ENCODE peak calls at places on chromosomes 13 and 19, in six cellular contexts. One of them, this sample, is unnamed.

GRCh38 chr13:99015606-99016520 is 38.0 kb upstream of the DOCK9 start:
- DNase-seq in Karpas-422: no peak
- DNase-seq in progenitor cell of endocrine pancreas: no peak
- DNase-seq in NCI-H2081: no peak
- DNase-seq in RWPE1: no peak
- DNase-seq in activated T-cell treated with anti-CD3 and anti-CD28 coated beads, Interleukin-2, amount 50 U/mL, for 4 hours: no peak
- DNase-seq in this sample: no peak

GRCh38 chr19:676343-677105 is at the start of gene FSTL3:
- DNase-seq in Karpas-422: no peak
- DNase-seq in progenitor cell of endocrine pancreas: no peak
- DNase-seq in NCI-H2081: no peak
- DNase-seq in RWPE1: peak; percentile 20
- DNase-seq in activated T-cell treated with anti-CD3 and anti-CD28 coated beads, Interleukin-2, amount 50 U/mL, for 4 hours: no peak
- DNase-seq in this sample: no peak

GRCh38 chr19:47446534-47447469 is 24.9 kb downstream of the SLC8A2 start:
- DNase-seq in Karpas-422: no peak
- DNase-seq in progenitor cell of endocrine pancreas: no peak
- DNase-seq in NCI-H2081: peak; percentile 50
- DNase-seq in RWPE1: peak; percentile 78
- DNase-seq in activated T-cell treated with anti-CD3 and anti-CD28 coated beads, Interleukin-2, amount 50 U/mL, for 4 hours: no peak
- DNase-seq in this sample: no peak

GRCh38 chr13:59680429-59681024 is 483.2 kb downstream of the DIAPH3 start:
- DNase-seq in Karpas-422: peak; percentile 71
- DNase-seq in progenitor cell of endocrine pancreas: no peak
- DNase-seq in NCI-H2081: no peak
- DNase-seq in RWPE1: peak; percentile 16
- DNase-seq in activated T-cell treated with anti-CD3 and anti-CD28 coated beads, Interleukin-2, amount 50 U/mL, for 4 hours: no peak
- DNase-seq in this sample: peak; percentile 7

GRCh38 chr19:50205681-50206138 is 2.3 kb downstream of the MYH14 start:
- DNase-seq in Karpas-422: no peak
- DNase-seq in progenitor cell of endocrine pancreas: peak; percentile 25
- DNase-seq in NCI-H2081: no peak
- DNase-seq in RWPE1: no peak
- DNase-seq in activated T-cell treated with anti-CD3 and anti-CD28 coated beads, Interleukin-2, amount 50 U/mL, for 4 hours: no peak
- DNase-seq in this sample: no peak

GRCh38 chr19:2765376-2765775 is 17.7 kb downstream of the SGTA start:
- DNase-seq in Karpas-422: no peak
- DNase-seq in progenitor cell of endocrine pancreas: no peak
- DNase-seq in NCI-H2081: no peak
- DNase-seq in RWPE1: no peak
- DNase-seq in activated T-cell treated with anti-CD3 and anti-CD28 coated beads, Interleukin-2, amount 50 U/mL, for 4 hours: no peak
- DNase-seq in this sample: no peak

GRCh38 chr19:45770192-45771101 is 1.4 kb upstream of the SIX5 start:
- DNase-seq in Karpas-422: peak; percentile 99
- DNase-seq in progenitor cell of endocrine pancreas: peak; percentile 93
- DNase-seq in NCI-H2081: peak; percentile 95
- DNase-seq in RWPE1: peak; percentile 95
- DNase-seq in activated T-cell treated with anti-CD3 and anti-CD28 coated beads, Interleukin-2, amount 50 U/mL, for 4 hours: peak; percentile 90
- DNase-seq in this sample: peak; percentile 96

GRCh38 chr19:3224346-3225325 is at the start of gene CELF5:
- DNase-seq in Karpas-422: peak; percentile 77
- DNase-seq in progenitor cell of endocrine pancreas: peak; percentile 52
- DNase-seq in NCI-H2081: peak; percentile 41
- DNase-seq in RWPE1: peak; percentile 65
- DNase-seq in activated T-cell treated with anti-CD3 and anti-CD28 coated beads, Interleukin-2, amount 50 U/mL, for 4 hours: peak; percentile 57
- DNase-seq in this sample: no peak

GRCh38 chr19:3573162-3573857 is 566 bp downstream of the HMG20B start:
- DNase-seq in Karpas-422: peak; percentile 70
- DNase-seq in progenitor cell of endocrine pancreas: no peak
- DNase-seq in NCI-H2081: no peak
- DNase-seq in RWPE1: no peak
- DNase-seq in activated T-cell treated with anti-CD3 and anti-CD28 coated beads, Interleukin-2, amount 50 U/mL, for 4 hours: no peak
- DNase-seq in this sample: no peak

GRCh38 chr13:32023096-32023495 is 8.5 kb upstream of the FRY start:
- DNase-seq in Karpas-422: no peak
- DNase-seq in progenitor cell of endocrine pancreas: no peak
- DNase-seq in NCI-H2081: no peak
- DNase-seq in RWPE1: no peak
- DNase-seq in activated T-cell treated with anti-CD3 and anti-CD28 coated beads, Interleukin-2, amount 50 U/mL, for 4 hours: no peak
- DNase-seq in this sample: no peak

GRCh38 chr19:44587863-44588752 is 25.3 kb upstream of the IGSF23 start:
- DNase-seq in Karpas-422: no peak
- DNase-seq in progenitor cell of endocrine pancreas: no peak
- DNase-seq in NCI-H2081: no peak
- DNase-seq in RWPE1: peak; percentile 81
- DNase-seq in activated T-cell treated with anti-CD3 and anti-CD28 coated beads, Interleukin-2, amount 50 U/mL, for 4 hours: no peak
- DNase-seq in this sample: no peak

GRCh38 chr13:42645717-42646116 is 71.8 kb downstream of the TNFSF11 start:
- DNase-seq in Karpas-422: no peak
- DNase-seq in progenitor cell of endocrine pancreas: no peak
- DNase-seq in NCI-H2081: no peak
- DNase-seq in RWPE1: no peak
- DNase-seq in activated T-cell treated with anti-CD3 and anti-CD28 coated beads, Interleukin-2, amount 50 U/mL, for 4 hours: no peak
- DNase-seq in this sample: no peak

GRCh38 chr13:112842343-112842856 is 126.6 kb upstream of the MCF2L start:
- DNase-seq in Karpas-422: no peak
- DNase-seq in progenitor cell of endocrine pancreas: no peak
- DNase-seq in NCI-H2081: no peak
- DNase-seq in RWPE1: no peak
- DNase-seq in activated T-cell treated with anti-CD3 and anti-CD28 coated beads, Interleukin-2, amount 50 U/mL, for 4 hours: no peak
- DNase-seq in this sample: no peak

GRCh38 chr13:51009597-51009996 is 100.0 kb downstream of the RNASEH2B start:
- DNase-seq in Karpas-422: no peak
- DNase-seq in progenitor cell of endocrine pancreas: no peak
- DNase-seq in NCI-H2081: no peak
- DNase-seq in RWPE1: no peak
- DNase-seq in activated T-cell treated with anti-CD3 and anti-CD28 coated beads, Interleukin-2, amount 50 U/mL, for 4 hours: no peak
- DNase-seq in this sample: no peak

GRCh38 chr13:57823704-57824103 is 192.2 kb downstream of the PCDH17 start:
- DNase-seq in Karpas-422: no peak
- DNase-seq in progenitor cell of endocrine pancreas: no peak
- DNase-seq in NCI-H2081: no peak
- DNase-seq in RWPE1: no peak
- DNase-seq in activated T-cell treated with anti-CD3 and anti-CD28 coated beads, Interleukin-2, amount 50 U/mL, for 4 hours: no peak
- DNase-seq in this sample: no peak